ENCODE peak calls at places on chromosomes 12 and 14, in nine cellular contexts. V, C, P, X, A, R, J, T and D are unnamed samples.

GRCh38 chr12:94289551-94290312 is 141.4 kb downstream of the PLXNC1 start:
- DNase-seq in V (no peak), C (no peak), P (no peak), X (no peak), A (peak; percentile 77), R (no peak), J (no peak), T (no peak), D (no peak)

GRCh38 chr14:24177928-24178327 is 6.0 kb downstream of the REC8 start:
- DNase-seq in V (no peak), C (no peak), P (no peak), X (no peak), A (no peak), R (no peak), J (no peak), T (no peak), D (no peak)

GRCh38 chr14:97282644-97283403 is 485.6 kb downstream of the VRK1 start:
- DNase-seq in V (no peak), C (no peak), P (no peak), X (no peak), A (no peak), R (no peak), J (no peak), T (no peak), D (no peak)

GRCh38 chr12:47349770-47350408 is 270.1 kb upstream of the AMIGO2 start:
- DNase-seq in V (no peak), C (no peak), P (no peak), X (no peak), A (no peak), R (no peak), J (no peak), T (no peak), D (no peak)

GRCh38 chr12:20798561-20798960 is 11.9 kb upstream of the SLCO1B3 start:
- DNase-seq in V (peak; percentile 16), C (no peak), P (no peak), X (no peak), A (no peak), R (no peak), J (peak; percentile 5), T (no peak), D (no peak)

GRCh38 chr14:37864861-37865718 is 269.7 kb downstream of the TTC6 start:
- DNase-seq in V (no peak), C (no peak), P (no peak), X (no peak), A (peak; percentile 57), R (no peak), J (no peak), T (no peak), D (no peak)

GRCh38 chr12:58586762-58587161 is 333.5 kb downstream of the LRIG3 start:
- DNase-seq in V (no peak), C (no peak), P (no peak), X (no peak), A (no peak), R (no peak), J (no peak), T (no peak), D (no peak)

GRCh38 chr12:52355181-52355580 is 12.1 kb downstream of the KRT85 start:
- DNase-seq in V (no peak), C (no peak), P (no peak), X (peak; percentile 25), A (peak; percentile 18), R (no peak), J (no peak), T (no peak), D (no peak)

GRCh38 chr14:95222870-95223398 is 65.6 kb upstream of the DICER1 start:
- DNase-seq in V (no peak), C (no peak), P (no peak), X (no peak), A (no peak), R (no peak), J (no peak), T (no peak), D (no peak)

GRCh38 chr12:120079352-120080042 is 37.1 kb downstream of the RAB35 start:
- DNase-seq in V (no peak), C (no peak), P (no peak), X (no peak), A (no peak), R (no peak), J (no peak), T (no peak), D (no peak)

GRCh38 chr14:99955826-99956455 is 109.3 kb upstream of the EVL start:
- DNase-seq in V (no peak), C (no peak), P (no peak), X (no peak), A (no peak), R (no peak), J (no peak), T (no peak), D (no peak)

GRCh38 chr14:84217066-84217465 is 1312.9 kb upstream of the FLRT2 start:
- DNase-seq in V (no peak), C (no peak), P (no peak), X (no peak), A (no peak), R (no peak), J (no peak), T (no peak), D (no peak)

GRCh38 chr14:97624985-97625384 is 827.8 kb downstream of the VRK1 start:
- DNase-seq in V (no peak), C (no peak), P (no peak), X (no peak), A (no peak), R (no peak), J (no peak), T (no peak), D (no peak)

GRCh38 chr12:96824838-96825236 is 82.2 kb upstream of the NEDD1 start:
- DNase-seq in V (no peak), C (no peak), P (no peak), X (no peak), A (no peak), R (no peak), J (no peak), T (no peak), D (no peak)

GRCh38 chr12:68899251-68899771 is 33.7 kb downstream of the CPM start:
- DNase-seq in V (peak; percentile 16), C (peak; percentile 13), P (no peak), X (no peak), A (peak; percentile 74), R (peak; percentile 51), J (no peak), T (peak; percentile 74), D (no peak)
- TF ChIP-seq CTCF in V (peak; percentile 65), C (no peak), P (no peak), X (no peak), A (peak; percentile 77), R (peak; percentile 28), J (no peak), T (peak; percentile 58), D (no peak)

GRCh38 chr12:75528692-75529091 is 17.3 kb upstream of the KRR1 start:
- DNase-seq in V (no peak), C (no peak), P (no peak), X (no peak), A (no peak), R (no peak), J (no peak), T (no peak), D (no peak)

GRCh38 chr12:75525263-75525662 is 13.9 kb upstream of the KRR1 start:
- DNase-seq in V (no peak), C (no peak), P (no peak), X (no peak), A (no peak), R (no peak), J (peak; percentile 13), T (no peak), D (no peak)

GRCh38 chr12:75529826-75530225 is 18.4 kb upstream of the KRR1 start:
- DNase-seq in V (no peak), C (no peak), P (no peak), X (no peak), A (no peak), R (no peak), J (no peak), T (no peak), D (no peak)

GRCh38 chr12:75526655-75527511 is 15.5 kb upstream of the KRR1 start:
- DNase-seq in V (no peak), C (no peak), P (peak; percentile 47), X (no peak), A (no peak), R (no peak), J (peak; percentile 86), T (no peak), D (peak; percentile 53)

DNA sequence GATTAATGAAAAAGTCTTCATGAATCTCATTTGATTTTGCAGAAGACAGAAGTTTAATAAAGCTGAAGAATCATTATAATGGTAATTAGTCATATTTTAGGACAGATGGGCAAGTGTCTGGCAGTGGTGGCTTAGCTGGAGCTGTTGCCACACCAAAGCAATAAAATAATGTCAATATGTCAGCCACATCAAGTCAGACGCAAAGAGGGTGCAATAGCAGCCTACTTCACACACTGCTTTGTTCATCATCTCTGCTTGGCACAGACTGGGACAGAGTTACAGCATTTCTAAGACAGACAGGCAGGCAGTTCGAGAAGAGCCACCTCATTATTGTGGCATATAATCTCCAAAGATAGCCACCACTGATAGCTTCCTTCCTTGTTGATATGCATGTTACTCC is 16.9 kb upstream of the KRR1 start:
- DNase-seq in V (no peak), C (no peak), P (no peak), X (no peak), A (no peak), R (no peak), J (no peak), T (no peak), D (no peak)
- TF ChIP-seq CTCF in V (no peak), C (no peak), P (no peak), X (no peak), A (no peak), R (no peak), J (no peak), T (no peak), D (no peak)

GRCh38 chr14:81986005-81986404 is 452.4 kb upstream of the SEL1L start:
- DNase-seq in V (no peak), C (no peak), P (no peak), X (no peak), A (no peak), R (no peak), J (no peak), T (no peak), D (no peak)

GRCh38 chr14:81990312-81990761 is 456.7 kb upstream of the SEL1L start:
- DNase-seq in V (peak; percentile 16), C (peak; percentile 20), P (peak; percentile 37), X (no peak), A (no peak), R (no peak), J (peak; percentile 57), T (peak; percentile 40), D (peak; percentile 41)

DNA sequence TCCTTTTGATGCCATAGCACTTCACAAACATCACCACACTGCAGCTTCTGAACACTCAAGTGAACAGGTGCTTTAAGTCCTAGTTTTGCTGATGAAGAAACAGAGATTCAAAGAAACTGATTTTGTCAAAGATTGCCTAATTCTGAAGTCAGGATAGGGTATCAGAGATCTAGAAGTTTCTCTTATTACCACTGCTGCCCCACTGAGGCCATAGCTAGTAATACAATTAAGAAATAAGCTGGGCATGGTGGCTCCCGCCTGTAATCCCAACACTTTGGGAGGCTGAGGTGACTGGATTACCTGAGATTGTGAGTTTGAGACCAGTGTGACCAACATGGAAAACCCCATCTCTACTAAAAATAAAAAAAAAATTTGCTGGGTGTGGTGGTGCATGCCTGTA is 458.3 kb upstream of the SEL1L start:
- DNase-seq in V (no peak), C (no peak), P (no peak), X (no peak), A (no peak), R (no peak), J (peak; percentile 20), T (no peak), D (no peak)
- TF ChIP-seq CTCF in V (peak; percentile 23), C (no peak), P (peak; percentile 41), X (no peak), A (no peak), R (no peak), J (peak; percentile 63), T (no peak), D (peak; percentile 21)

GRCh38 chr12:25242981-25243764 is 7.6 kb downstream of the KRAS start:
- DNase-seq in V (no peak), C (no peak), P (no peak), X (no peak), A (no peak), R (no peak), J (no peak), T (peak; percentile 45), D (no peak)
- TF ChIP-seq CTCF in V (no peak), C (no peak), P (no peak), X (no peak), A (no peak), R (no peak), J (no peak), T (no peak), D (no peak)